ENCODE peak calls at places on chromosomes 12 and 14, in seven cellular contexts. H is A673, A is testis, J is transverse colon, X is GM12878, R is lung, M is IMR-90. Z is an unnamed sample.

GRCh38 chr12:96244826-96245225 is 50.7 kb downstream of the ELK3 start:
- DNase-seq in M (no peak), R (no peak), X (no peak), H (no peak), A (no peak), J (no peak), Z (no peak)

GRCh38 chr12:6361834-6362233 is 13.5 kb downstream of the SCNN1A start:
- DNase-seq in J (peak; percentile 84), X (no peak), M (no peak), R (no peak), H (no peak), A (no peak), Z (no peak)

GRCh38 chr12:46209165-46209564 is 59.7 kb downstream of the SLC38A1 start:
- DNase-seq in R (no peak), M (peak; percentile 51), X (no peak), H (peak; percentile 19), J (no peak), A (no peak), Z (no peak)

GRCh38 chr12:67592228-67593011 is 56.1 kb upstream of the DYRK2 start:
- DNase-seq in R (no peak), J (no peak), A (no peak), X (peak; percentile 45), M (peak; percentile 51), H (peak; percentile 55), Z (peak; percentile 69)

GRCh38 chr12:103640410-103640809 is 53.3 kb downstream of the STAB2 start:
- DNase-seq in H (no peak), X (peak; percentile 11), J (no peak), A (no peak), R (no peak), M (no peak), Z (peak; percentile 15)

GRCh38 chr14:104108570-104109060 is 23.1 kb downstream of the ASPG start:
- DNase-seq in A (no peak), R (no peak), J (peak; percentile 8), X (no peak), M (no peak), H (no peak), Z (no peak)

GRCh38 chr12:73421832-73422231 is 1115.8 kb upstream of the ATXN7L3B start:
- DNase-seq in J (no peak), M (no peak), X (no peak), R (no peak), A (no peak), H (no peak), Z (no peak)

GRCh38 chr12:119693006-119693405 is 25.1 kb downstream of the PRKAB1 start:
- DNase-seq in R (peak; percentile 74), H (peak; percentile 80), M (peak; percentile 90), A (no peak), X (no peak), J (peak; percentile 80), Z (peak; percentile 98)

GRCh38 chr12:57834086-57834876 is 12.2 kb downstream of the CTDSP2 start:
- DNase-seq in J (no peak), X (no peak), R (no peak), M (no peak), H (no peak), A (no peak), Z (no peak)

GRCh38 chr12:15526033-15526432 is 203.7 kb downstream of the PTPRO start:
- DNase-seq in A (no peak), X (peak; percentile 45), J (no peak), M (no peak), H (no peak), R (no peak), Z (no peak)

GRCh38 chr14:30903285-30904124 is 29.1 kb downstream of the COCH start:
- DNase-seq in H (no peak), J (no peak), X (no peak), M (no peak), R (no peak), A (no peak), Z (no peak)

GRCh38 chr12:41683023-41683422 is 461.7 kb downstream of the GXYLT1 start:
- DNase-seq in R (no peak), X (no peak), J (no peak), H (no peak), A (no peak), M (no peak), Z (no peak)

GRCh38 chr14:99121027-99121875 is 150.7 kb downstream of the BCL11B start:
- DNase-seq in A (no peak), J (no peak), M (no peak), X (no peak), H (no peak), R (peak; percentile 19), Z (no peak)

GRCh38 chr14:102949062-102949800 is 26.8 kb downstream of the AMN start:
- DNase-seq in X (no peak), M (peak; percentile 58), R (no peak), J (peak; percentile 48), A (no peak), H (no peak), Z (no peak)

GRCh38 chr12:119692410-119692809 is 24.5 kb downstream of the PRKAB1 start:
- DNase-seq in A (no peak), M (peak; percentile 16), J (no peak), R (no peak), X (no peak), H (peak; percentile 22), Z (no peak)

GRCh38 chr14:50943261-50943942 is 881 bp downstream of the PYGL start:
- DNase-seq in R (peak; percentile 57), J (peak; percentile 58), M (peak; percentile 28), X (no peak), A (peak; percentile 43), H (no peak), Z (peak; percentile 75)

GRCh38 chr12:50314629-50315312 is 31.5 kb upstream of the LIMA1 start:
- DNase-seq in M (peak; percentile 80), H (peak; percentile 75), X (no peak), J (no peak), A (no peak), R (no peak), Z (peak; percentile 82)

GRCh38 chr12:116392061-116392460 is 114.6 kb upstream of the MED13L start:
- DNase-seq in X (no peak), M (peak; percentile 33), R (no peak), H (no peak), A (no peak), J (no peak), Z (no peak)

GRCh38 chr14:68814376-68815287 is 21.8 kb upstream of the ZFP36L1 start:
- DNase-seq in H (peak; percentile 70), J (peak; percentile 59), X (peak; percentile 84), M (peak; percentile 68), A (peak; percentile 54), R (no peak), Z (peak; percentile 66)
- H3K4me1 ChIP-seq in H (peaks cover 24% of the 10 kb centered on the region), J (peaks cover 41% of the 10 kb centered on the region), X (peaks cover 41% of the 10 kb centered on the region), M (peaks cover 24% of the 10 kb centered on the region), A (peaks cover 36% of the 10 kb centered on the region), R (no peaks in the 10 kb centered on the region), Z (peaks cover 30% of the 10 kb centered on the region)

GRCh38 chr12:118299791-118300460 is 72.8 kb downstream of the TAOK3 start:
- DNase-seq in M (no peak), X (no peak), J (no peak), H (peak; percentile 61), R (no peak), A (no peak), Z (no peak)
- TF ChIP-seq CTCF in M (no peak), X (no peak), J (no peak), H (peak; percentile 58), R (no peak), A (no peak), Z (peak; percentile 17)

DNA sequence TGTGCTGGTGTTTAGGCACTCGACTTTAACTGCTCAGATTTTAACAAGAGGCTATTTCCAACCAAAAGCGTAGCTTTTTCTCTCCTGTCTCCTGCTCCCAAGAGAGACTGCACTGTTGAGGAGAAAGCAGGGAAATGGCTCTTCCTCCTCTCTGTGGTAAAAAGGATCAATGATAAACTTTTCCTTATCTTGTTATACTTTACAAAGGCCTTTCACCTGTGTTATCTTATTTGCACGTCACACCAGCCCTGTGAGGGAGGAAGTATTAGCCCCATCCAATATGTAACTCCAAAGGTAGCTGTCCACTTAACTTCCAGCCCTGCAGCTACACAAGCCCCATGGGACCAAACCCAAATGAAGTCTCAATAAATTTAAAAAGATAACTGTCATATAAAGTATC is 32.9 kb upstream of the ZFP36L1 start:
- DNase-seq in A (no peak), R (peak; percentile 0), M (no peak), X (no peak), J (no peak), H (no peak), Z (no peak)
- H3K27ac ChIP-seq in A (no peak overlapping the region), R (no peak overlapping the region), M (no peak overlapping the region), X (no peak overlapping the region), J (no peak overlapping the region), H (no peak overlapping the region), Z (no peak overlapping the region)

DNA sequence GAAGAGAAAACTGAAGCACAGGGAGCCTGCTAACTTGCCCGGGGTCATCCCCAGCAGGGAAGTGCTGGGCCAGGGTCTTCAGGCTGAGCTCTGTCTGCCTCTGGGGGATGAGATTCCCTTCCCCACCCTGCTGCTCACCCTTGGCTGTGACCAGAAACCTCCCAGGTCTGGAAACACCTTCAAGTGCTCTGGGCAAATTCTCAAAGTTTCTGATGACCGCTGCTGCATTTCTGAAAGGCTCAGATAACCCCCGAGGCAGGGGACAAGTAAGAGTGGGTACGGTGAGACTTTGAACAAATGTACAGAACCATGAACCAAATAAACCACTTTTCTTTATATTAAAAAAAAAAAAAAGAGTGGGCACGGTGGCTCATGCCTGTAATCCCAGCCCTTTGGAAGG is 41.3 kb downstream of the LTBP2 start:
- DNase-seq in R (no peak), A (no peak), X (no peak), M (no peak), J (no peak), H (no peak), Z (no peak)
- H3K4me1 ChIP-seq in R (no peaks in the 10 kb centered on the region), A (peaks cover 22% of the 10 kb centered on the region), X (no peaks in the 10 kb centered on the region), M (peaks cover 64% of the 10 kb centered on the region), J (peaks cover 13% of the 10 kb centered on the region), H (peaks cover 7% of the 10 kb centered on the region), Z (peaks cover 14% of the 10 kb centered on the region)

DNA sequence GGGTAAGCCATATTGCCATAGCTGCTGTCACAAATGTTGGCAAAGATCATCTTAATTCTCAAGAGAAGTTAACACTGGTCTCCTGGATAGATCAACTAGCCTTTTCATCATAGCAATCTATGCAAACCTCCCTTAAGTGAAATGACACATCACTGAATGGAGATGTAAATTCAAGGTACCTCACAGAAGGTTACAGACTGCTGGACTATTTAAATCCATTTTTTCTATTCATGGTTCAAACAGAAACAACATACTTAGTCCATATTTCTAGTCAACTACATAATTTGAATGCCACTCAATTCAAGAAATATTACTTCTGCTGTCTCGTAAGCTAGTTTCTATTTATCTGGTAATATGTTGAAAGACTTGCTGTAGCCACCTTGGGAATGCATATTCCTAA is 748.3 kb downstream of the C12orf50 start:
- DNase-seq in J (no peak), A (no peak), H (no peak), M (no peak), X (no peak), R (no peak), Z (no peak)
- TF ChIP-seq CTCF in J (no peak), A (no peak), H (no peak), M (no peak), X (no peak), R (no peak), Z (no peak)

Z was measured in cardiac muscle cell.